ENCODE peak calls at places on chromosomes 2 and 18, in eight cellular contexts. L, G, E, X, Z, I, H and K are unnamed samples.
A peak's percentile ranks its signal among the peaks of the same experiment; 100 is the strongest.

GRCh38 chr2:88521445-88522070 is 69.1 kb upstream of the FOXI3 start:
- DNase-seq in L (no peak), G (no peak), E (no peak), X (peak; percentile 7), Z (no peak), I (no peak), H (no peak), K (no peak)

GRCh38 chr18:48819276-48819675 is 131.5 kb downstream of the SMAD7 start:
- DNase-seq in L (no peak), G (no peak), E (no peak), X (no peak), Z (no peak), I (peak; percentile 78), H (no peak), K (no peak)

GRCh38 chr2:46131-46470 is 204 bp downstream of the FAM110C start:
- DNase-seq in L (no peak), G (no peak), E (no peak), X (no peak), Z (no peak), I (no peak), H (peak; percentile 86), K (no peak)

GRCh38 chr2:79670198-79670597 is 157.3 kb downstream of the CTNNA2 start:
- DNase-seq in L (peak; percentile 1), G (no peak), E (no peak), X (no peak), Z (no peak), I (peak; percentile 14), H (peak; percentile 84), K (no peak)

GRCh38 chr18:74728586-74728985 is 130.9 kb downstream of the ZNF407 start:
- DNase-seq in L (no peak), G (no peak), E (no peak), X (no peak), Z (no peak), I (no peak), H (no peak), K (no peak)

GRCh38 chr2:151486100-151486499 is 76.4 kb downstream of the RIF1 start:
- DNase-seq in L (no peak), G (no peak), E (no peak), X (no peak), Z (no peak), I (no peak), H (no peak), K (peak; percentile 3)

GRCh38 chr2:240604291-240604938 is 17.9 kb downstream of the CAPN10 start:
- DNase-seq in L (peak; percentile 52), G (no peak), E (peak; percentile 27), X (peak; percentile 94), Z (no peak), I (peak; percentile 81), H (peak; percentile 96), K (no peak)

GRCh38 chr18:49486617-49486958 is 446 bp downstream of the C18orf32 start:
- DNase-seq in L (peak; percentile 50), G (no peak), E (no peak), X (no peak), Z (no peak), I (no peak), H (no peak), K (no peak)

GRCh38 chr2:40451926-40452605 is at the start of gene SLC8A1:
- DNase-seq in L (peak; percentile 78), G (no peak), E (peak; percentile 44), X (peak; percentile 16), Z (no peak), I (peak; percentile 73), H (peak; percentile 86), K (no peak)

GRCh38 chr2:25388491-25388890 is 46.8 kb upstream of the DNMT3A start:
- DNase-seq in L (no peak), G (no peak), E (peak; percentile 58), X (no peak), Z (no peak), I (no peak), H (peak; percentile 25), K (no peak)

GRCh38 chr2:47653909-47654789 is 128.8 kb upstream of the MSH6 start:
- DNase-seq in L (no peak), G (no peak), E (peak; percentile 70), X (peak; percentile 44), Z (no peak), I (no peak), H (peak; percentile 64), K (no peak)

GRCh38 chr2:236790991-236791390 is 221.4 kb downstream of the ACKR3 start:
- DNase-seq in L (peak; percentile 10), G (no peak), E (no peak), X (no peak), Z (no peak), I (no peak), H (no peak), K (no peak)

GRCh38 chr18:49243391-49243790 is 217.1 kb downstream of the DYM start:
- DNase-seq in L (peak; percentile 18), G (no peak), E (no peak), X (no peak), Z (no peak), I (no peak), H (no peak), K (no peak)

GRCh38 chr18:9627642-9628041 is 13.3 kb upstream of the PPP4R1 start:
- DNase-seq in L (peak; percentile 72), G (no peak), E (no peak), X (no peak), Z (no peak), I (no peak), H (no peak), K (no peak)

GRCh38 chr18:2932247-2933181 is 80.4 kb downstream of the LPIN2 start:
- DNase-seq in L (peak; percentile 77), G (peak; percentile 23), E (peak; percentile 81), X (peak; percentile 79), Z (no peak), I (no peak), H (peak; percentile 79), K (peak; percentile 67)

GRCh38 chr2:223688094-223688835 is 86.1 kb upstream of the SCG2 start:
- DNase-seq in L (no peak), G (no peak), E (no peak), X (no peak), Z (no peak), I (no peak), H (no peak), K (no peak)

GRCh38 chr18:65206551-65207260 is 544.1 kb upstream of the CDH7 start:
- DNase-seq in L (no peak), G (no peak), E (no peak), X (no peak), Z (no peak), I (peak; percentile 23), H (peak; percentile 25), K (no peak)

GRCh38 chr2:146814971-146815370 is 1029.9 kb upstream of the ACVR2A start:
- DNase-seq in L (no peak), G (no peak), E (no peak), X (no peak), Z (no peak), I (no peak), H (no peak), K (no peak)

GRCh38 chr18:36808681-36809080 is 20.1 kb downstream of the TPGS2 start:
- DNase-seq in L (peak; percentile 83), G (no peak), E (no peak), X (no peak), Z (no peak), I (no peak), H (no peak), K (no peak)

GRCh38 chr2:199929257-199929656 is 18.2 kb downstream of the C2orf69 start:
- DNase-seq in L (no peak), G (no peak), E (no peak), X (no peak), Z (no peak), I (no peak), H (no peak), K (no peak)

GRCh38 chr2:7203056-7203467 is 285.9 kb downstream of the RNF144A start:
- DNase-seq in L (peak; percentile 83), G (peak; percentile 28), E (peak; percentile 67), X (peak; percentile 49), Z (no peak), I (no peak), H (peak; percentile 45), K (peak; percentile 7)

GRCh38 chr2:229586746-229587705 is 127.3 kb downstream of the DNER start:
- DNase-seq in L (peak; percentile 88), G (no peak), E (peak; percentile 10), X (peak; percentile 75), Z (peak; percentile 10), I (peak; percentile 89), H (peak; percentile 69), K (peak; percentile 2)

GRCh38 chr2:8352300-8352699 is 329.6 kb upstream of the ID2 start:
- DNase-seq in L (peak; percentile 30), G (no peak), E (no peak), X (no peak), Z (no peak), I (no peak), H (no peak), K (no peak)

GRCh38 chr18:12420831-12421421 is 13.2 kb downstream of the PRELID3A start:
- DNase-seq in L (peak; percentile 29), G (no peak), E (peak; percentile 89), X (no peak), Z (no peak), I (no peak), H (peak; percentile 92), K (no peak)

GRCh38 chr2:72414108-72414507 is 266.4 kb upstream of the CYP26B1 start:
- DNase-seq in L (peak; percentile 80), G (no peak), E (no peak), X (no peak), Z (peak; percentile 27), I (no peak), H (no peak), K (no peak)

GRCh38 chr2:173077506-173078177 is 2.0 kb downstream of the MAP3K20 start:
- DNase-seq in L (peak; percentile 49), G (no peak), E (no peak), X (peak; percentile 29), Z (no peak), I (no peak), H (no peak), K (no peak)

GRCh38 chr2:26471766-26472706 is 5.9 kb downstream of the OTOF start:
- DNase-seq in L (no peak), G (no peak), E (no peak), X (peak; percentile 59), Z (no peak), I (no peak), H (peak; percentile 70), K (no peak)

GRCh38 chr2:239803102-239803763 is 221.9 kb downstream of the NDUFA10 start:
- DNase-seq in L (no peak), G (no peak), E (no peak), X (no peak), Z (no peak), I (peak; percentile 13), H (no peak), K (no peak)

GRCh38 chr2:177172034-177172880 is 40.3 kb upstream of the HNRNPA3 start:
- DNase-seq in L (peak; percentile 81), G (no peak), E (no peak), X (no peak), Z (peak; percentile 30), I (no peak), H (no peak), K (no peak)

GRCh38 chr2:113005030-113005509 is at the start of gene IL36A:
- DNase-seq in L (no peak), G (no peak), E (no peak), X (no peak), Z (no peak), I (no peak), H (no peak), K (no peak)

GRCh38 chr2:290090-290722 is 2.3 kb upstream of the ALKAL2 start:
- DNase-seq in L (peak; percentile 81), G (no peak), E (no peak), X (peak; percentile 85), Z (no peak), I (peak; percentile 83), H (peak; percentile 89), K (peak; percentile 15)

GRCh38 chr2:127577503-127577902 is 42.0 kb downstream of the MYO7B start:
- DNase-seq in L (no peak), G (no peak), E (no peak), X (no peak), Z (no peak), I (peak; percentile 21), H (peak; percentile 35), K (no peak)

GRCh38 chr18:35514752-35515459 is 17.1 kb upstream of the INO80C start:
- DNase-seq in L (peak; percentile 34), G (no peak), E (no peak), X (no peak), Z (no peak), I (no peak), H (no peak), K (no peak)

GRCh38 chr2:218892693-218893348 is 12.2 kb downstream of the WNT10A start:
- DNase-seq in L (peak; percentile 76), G (peak; percentile 59), E (peak; percentile 95), X (peak; percentile 46), Z (no peak), I (peak; percentile 77), H (peak; percentile 93), K (peak; percentile 97)